ENCODE peak calls at places on chromosomes 4 and X, in ten cellular contexts. K is heart left ventricle, R is esophagus squamous epithelium, U is tibial nerve, Z is neural progenitor cell, X is H1, C is cardiac muscle cell, F is upper lobe of right lung, M is IMR-90, J is thoracic aorta. B is an unnamed sample.

GRCh38 chr4:145723336-145723735 is 43.4 kb downstream of the C4orf51 start:
- DNase-seq in K (no peak), R (no peak), U (no peak), Z (no peak), X (no peak), C (no peak), F (no peak), M (no peak), J (no peak), B (peak)

GRCh38 chrX:6384391-6384790 is 150.5 kb downstream of the VCX3A start:
- DNase-seq in K (no peak), R (no peak), U (no peak), Z (peak), X (no peak), C (no peak), F (no peak), M (no peak), J (no peak), B (no peak)

GRCh38 chr4:111537861-111538260 is 607.4 kb upstream of the FAM241A start:
- DNase-seq in K (no peak), R (no peak), U (no peak), Z (no peak), X (no peak), C (peak), F (no peak), M (peak), J (no peak), B (no peak)

GRCh38 chrX:109172091-109172602 is 309.7 kb downstream of the GUCY2F start:
- DNase-seq in K (no peak), R (no peak), U (no peak), Z (no peak), X (no peak), C (no peak), F (no peak), M (no peak), J (no peak), B (no peak)

GRCh38 chrX:154059729-154060245 is 37.7 kb downstream of the MECP2 start:
- DNase-seq in K (no peak), R (no peak), U (no peak), Z (no peak), X (no peak), C (no peak), F (no peak), M (no peak), J (no peak), B (no peak)

GRCh38 chr4:180563977-180564376 is 1679.2 kb upstream of the TENM3 start:
- DNase-seq in K (no peak), R (no peak), U (no peak), Z (no peak), X (no peak), C (no peak), F (no peak), M (no peak), J (no peak), B (no peak)

GRCh38 chrX:27966492-27966891 is 14.8 kb downstream of the DCAF8L1 start:
- DNase-seq in K (no peak), R (no peak), U (no peak), Z (no peak), X (no peak), C (peak), F (no peak), M (no peak), J (no peak), B (no peak)

GRCh38 chrX:138026211-138026610 is 460.3 kb downstream of the ZIC3 start:
- DNase-seq in K (no peak), R (no peak), U (no peak), Z (no peak), X (no peak), C (no peak), F (no peak), M (no peak), J (no peak), B (no peak)

GRCh38 chr4:83389037-83389755 is 54.5 kb upstream of the HPSE start:
- DNase-seq in K (no peak), R (no peak), U (no peak), Z (no peak), X (no peak), C (no peak), F (no peak), M (no peak), J (no peak), B (no peak)

GRCh38 chr4:145626623-145626982 is 7.4 kb downstream of the MMAA start:
- DNase-seq in K (no peak), R (no peak), U (no peak), Z (no peak), X (no peak), C (no peak), F (no peak), M (peak), J (no peak), B (no peak)

GRCh38 chrX:119790977-119791436 is 423 bp downstream of the RPL39 start:
- DNase-seq in K (peak), R (no peak), U (peak), Z (no peak), X (no peak), C (peak), F (no peak), M (peak), J (no peak), B (peak)

GRCh38 chrX:120604359-120604782 is 470 bp downstream of the MCTS1 start:
- DNase-seq in K (no peak), R (no peak), U (no peak), Z (peak), X (no peak), C (peak), F (no peak), M (peak), J (no peak), B (peak)

GRCh38 chrX:73214366-73215094 is at the start of gene NAP1L2:
- DNase-seq in K (peak), R (no peak), U (peak), Z (peak), X (peak), C (peak), F (peak), M (no peak), J (peak), B (no peak)

GRCh38 chr4:156677656-156678055 is 293.9 kb downstream of the PDGFC start:
- DNase-seq in K (no peak), R (no peak), U (no peak), Z (no peak), X (no peak), C (no peak), F (no peak), M (no peak), J (no peak), B (no peak)

GRCh38 chr4:156672924-156673323 is 298.7 kb downstream of the PDGFC start:
- DNase-seq in K (no peak), R (no peak), U (no peak), Z (no peak), X (no peak), C (no peak), F (no peak), M (no peak), J (no peak), B (no peak)

GRCh38 chr4:156676116-156676851 is 295.3 kb downstream of the PDGFC start:
- DNase-seq in K (no peak), R (no peak), U (no peak), Z (no peak), X (no peak), C (no peak), F (no peak), M (no peak), J (no peak), B (no peak)

GRCh38 chr4:156673483-156673882 is 298.1 kb downstream of the PDGFC start:
- DNase-seq in K (no peak), R (no peak), U (no peak), Z (no peak), X (no peak), C (peak), F (no peak), M (peak), J (no peak), B (no peak)

GRCh38 chr4:156677136-156677535 is 294.5 kb downstream of the PDGFC start:
- DNase-seq in K (no peak), R (no peak), U (no peak), Z (peak), X (peak), C (peak), F (no peak), M (no peak), J (no peak), B (peak)
- TF ChIP-seq CTCF in K (peak), R (no peak), U (no peak), Z (peak), X (peak), C (peak), F (peak), M (peak), J (no peak), B (no peak)

DNA sequence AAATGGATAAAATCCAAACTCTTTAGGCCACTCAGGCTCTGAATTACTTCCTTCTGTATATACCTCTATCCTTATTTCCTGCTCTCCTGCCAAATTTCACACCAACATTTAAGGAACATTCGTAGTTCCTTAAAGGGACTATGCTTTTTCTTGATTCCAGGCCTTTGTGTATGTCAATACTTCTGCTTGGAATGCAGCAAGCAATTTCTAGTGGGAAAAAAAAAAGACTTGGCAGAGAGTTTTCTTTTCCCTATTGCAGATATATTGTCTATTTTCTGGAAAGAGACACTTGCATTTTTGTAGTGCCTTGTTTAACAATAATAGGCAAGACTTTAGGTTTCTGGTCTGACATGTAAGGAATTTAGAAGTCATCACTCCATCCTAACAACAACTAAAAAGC is 1.9 kb upstream of the ADH5 start:
- DNase-seq in K (no peak), R (no peak), U (no peak), Z (no peak), X (no peak), C (peak), F (no peak), M (peak), J (no peak), B (no peak)
- H3K27ac ChIP-seq in K (no peak), R (peak), U (peak), Z (peak), X (no peak), C (no peak), F (peak), M (peak), J (peak), B (no peak)

DNA sequence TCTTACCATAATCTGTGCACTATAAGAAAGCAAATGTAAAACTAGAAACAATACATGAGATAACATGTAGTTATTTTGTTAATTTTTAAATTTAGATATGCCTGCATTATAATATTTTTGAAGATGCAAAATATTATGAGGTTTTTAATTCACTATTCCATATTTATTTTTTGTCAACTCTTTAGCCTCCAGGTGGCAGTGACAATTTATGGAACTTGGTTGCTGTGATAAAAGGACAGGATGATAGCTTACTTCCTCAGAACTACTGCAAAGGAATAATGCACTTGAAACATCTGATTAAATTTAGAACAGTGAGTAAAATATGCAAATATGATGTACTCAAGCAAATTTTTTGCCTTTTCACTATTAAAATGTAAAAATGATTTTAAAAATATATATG is 45.1 kb downstream of the SPATA4 start:
- DNase-seq in K (no peak), R (no peak), U (no peak), Z (no peak), X (no peak), C (peak), F (no peak), M (peak), J (no peak), B (peak)
- TF ChIP-seq CTCF in K (peak), R (no peak), U (no peak), Z (peak), X (no peak), C (no peak), F (peak), M (peak), J (peak), B (peak)

DNA sequence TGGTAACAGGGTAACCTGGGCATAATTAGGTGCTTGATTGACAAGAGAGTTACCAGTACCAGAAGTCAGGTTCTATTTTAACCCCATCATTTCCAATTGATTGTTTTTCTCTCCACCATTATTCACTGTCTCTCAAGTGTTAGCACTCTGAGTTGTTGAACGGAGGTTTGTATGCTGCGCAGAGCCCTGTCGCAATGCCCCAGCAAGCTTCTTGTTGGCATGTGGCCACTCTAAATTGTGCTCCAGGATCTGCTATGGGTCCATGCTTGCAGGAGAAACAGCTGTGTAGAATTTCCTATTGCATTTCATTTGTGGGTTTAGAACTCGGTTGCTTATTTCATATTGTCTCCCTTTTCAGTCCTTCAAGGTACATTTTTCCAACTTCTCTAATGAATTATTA is 98.2 kb downstream of the KLHL8 start:
- DNase-seq in K (no peak), R (no peak), U (no peak), Z (no peak), X (no peak), C (peak), F (no peak), M (peak), J (no peak), B (no peak)
- H3K27ac ChIP-seq in K (peak), R (peak), U (no peak), Z (no peak), X (no peak), C (no peak), F (no peak), M (no peak), J (peak), B (peak)

GRCh38 chr4:21134994-21135393 is 434.7 kb downstream of the PACRGL start:
- DNase-seq in K (no peak), R (no peak), U (no peak), Z (peak), X (no peak), C (peak), F (no peak), M (no peak), J (no peak), B (no peak)
- TF ChIP-seq CTCF in K (peak), R (no peak), U (no peak), Z (peak), X (no peak), C (no peak), F (peak), M (no peak), J (no peak), B (no peak)

GRCh38 chr4:47224361-47224760 is 193.0 kb downstream of the GABRB1 start:
- DNase-seq in K (no peak), R (no peak), U (no peak), Z (no peak), X (no peak), C (no peak), F (no peak), M (no peak), J (no peak), B (no peak)

GRCh38 chr4:47221721-47222120 is 190.4 kb downstream of the GABRB1 start:
- DNase-seq in K (no peak), R (no peak), U (no peak), Z (no peak), X (no peak), C (peak), F (no peak), M (peak), J (no peak), B (no peak)

GRCh38 chr4:47219586-47219985 is 188.2 kb downstream of the GABRB1 start:
- DNase-seq in K (no peak), R (no peak), U (no peak), Z (no peak), X (no peak), C (no peak), F (no peak), M (peak), J (no peak), B (no peak)

GRCh38 chr4:47218631-47219030 is 187.3 kb downstream of the GABRB1 start:
- DNase-seq in K (no peak), R (no peak), U (no peak), Z (no peak), X (no peak), C (no peak), F (no peak), M (no peak), J (no peak), B (no peak)

GRCh38 chr4:47222276-47222675 is 190.9 kb downstream of the GABRB1 start:
- DNase-seq in K (no peak), R (no peak), U (no peak), Z (no peak), X (no peak), C (peak), F (no peak), M (peak), J (no peak), B (no peak)
- H3K27ac ChIP-seq in K (no peak), R (no peak), U (no peak), Z (no peak), X (no peak), C (no peak), F (no peak), M (no peak), J (no peak), B (no peak)

GRCh38 chr4:147813107-147813773 is 81.4 kb downstream of the ARHGAP10 start:
- DNase-seq in K (no peak), R (no peak), U (no peak), Z (no peak), X (no peak), C (no peak), F (no peak), M (no peak), J (no peak), B (no peak)
- TF ChIP-seq CTCF in K (no peak), R (no peak), U (no peak), Z (no peak), X (no peak), C (no peak), F (no peak), M (no peak), J (no peak), B (no peak)

GRCh38 chr4:150306719-150307118 is 228.5 kb downstream of the DCLK2 start:
- DNase-seq in K (no peak), R (no peak), U (no peak), Z (no peak), X (no peak), C (no peak), F (no peak), M (no peak), J (no peak), B (no peak)

GRCh38 chr4:150297861-150298474 is 219.7 kb downstream of the DCLK2 start:
- DNase-seq in K (peak), R (no peak), U (peak), Z (peak), X (no peak), C (peak), F (no peak), M (peak), J (no peak), B (no peak)

GRCh38 chr4:150305995-150306394 is 227.8 kb downstream of the DCLK2 start:
- DNase-seq in K (no peak), R (no peak), U (no peak), Z (no peak), X (no peak), C (peak), F (no peak), M (peak), J (no peak), B (peak)

DNA sequence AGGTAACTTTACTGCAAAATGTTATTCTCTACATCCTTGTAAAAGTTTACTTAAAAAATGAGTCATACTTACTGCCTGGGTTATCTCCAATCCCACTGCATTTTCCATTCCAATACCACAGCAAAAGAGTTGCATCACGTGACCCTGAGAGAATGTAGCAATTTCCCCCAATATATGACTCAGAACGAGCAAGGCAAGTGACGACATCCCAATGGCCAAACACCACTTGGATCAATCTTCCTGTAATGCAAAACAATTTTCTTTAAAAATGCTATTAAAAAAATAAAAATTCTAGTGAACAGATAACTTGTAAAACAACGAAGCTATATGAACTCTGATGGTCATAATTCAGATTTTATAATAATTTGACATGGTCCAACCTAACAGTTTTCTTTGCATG is 224.3 kb downstream of the DCLK2 start:
- DNase-seq in K (no peak), R (no peak), U (no peak), Z (no peak), X (no peak), C (peak), F (no peak), M (peak), J (no peak), B (peak)
- H3K27ac ChIP-seq in K (no peak), R (no peak), U (no peak), Z (no peak), X (no peak), C (no peak), F (no peak), M (peak), J (no peak), B (no peak)

GRCh38 chr4:24915121-24915922 is 2.5 kb upstream of the CCDC149 start:
- DNase-seq in K (no peak), R (no peak), U (no peak), Z (peak), X (no peak), C (no peak), F (no peak), M (no peak), J (no peak), B (no peak)
- TF ChIP-seq CTCF in K (no peak), R (no peak), U (no peak), Z (peak), X (peak), C (peak), F (no peak), M (no peak), J (no peak), B (no peak)

DNA sequence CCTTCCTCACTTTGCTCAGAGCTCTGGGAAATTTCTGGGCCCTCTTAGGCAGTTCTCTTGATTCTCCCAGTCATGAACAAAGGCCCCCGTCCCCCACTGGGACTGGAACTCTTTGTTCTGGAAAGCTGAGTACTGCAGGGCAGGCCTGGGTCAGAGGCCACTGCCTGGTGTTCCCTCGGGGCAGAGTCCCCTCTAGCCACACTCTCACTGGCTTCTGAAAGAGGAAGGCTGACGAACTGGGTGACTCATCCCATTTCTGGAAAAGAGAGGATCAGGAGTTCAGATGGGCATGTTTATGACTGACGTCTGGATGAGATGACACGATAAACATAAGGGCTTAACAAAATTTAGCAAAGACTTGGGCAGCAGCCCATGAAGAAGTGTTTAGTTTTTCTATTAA is 47.7 kb downstream of the DDX3X start:
- DNase-seq in K (no peak), R (no peak), U (peak), Z (peak), X (peak), C (peak), F (peak), M (peak), J (no peak), B (peak)
- H3K27ac ChIP-seq in K (no peak), R (peak), U (peak), Z (no peak), X (no peak), C (no peak), F (no peak), M (peak), J (no peak), B (peak)

B was measured in RWPE1.